ENCODE peak calls at places on chromosomes 12 and 14, in eight cellular contexts. M, T, O, J, Z, G, W and R are unnamed samples.

GRCh38 chr12:104499668-104500328 is 43.0 kb downstream of the CHST11 start:
- DNase-seq in W (no peak), O (no peak), M (no peak), T (no peak), Z (no peak), J (no peak), G (no peak), R (no peak)

GRCh38 chr12:47080725-47081502 is 1.2 kb upstream of the AMIGO2 start:
- DNase-seq in M (no peak), W (peak), G (peak), T (peak), Z (peak), J (peak), O (no peak), R (peak)

GRCh38 chr12:24066865-24067264 is 117.4 kb upstream of the SOX5 start:
- DNase-seq in T (no peak), W (no peak), Z (peak), G (no peak), O (no peak), J (no peak), M (no peak), R (no peak)

GRCh38 chr14:104870368-104871144 is 5.5 kb downstream of the CEP170B start:
- DNase-seq in M (no peak), T (peak), J (peak), O (no peak), Z (no peak), W (no peak), G (no peak), R (peak)

GRCh38 chr12:55797550-55797949 is 20.0 kb downstream of the SARNP start:
- DNase-seq in T (no peak), O (no peak), W (no peak), J (no peak), G (no peak), Z (no peak), M (no peak), R (no peak)

GRCh38 chr14:58626441-58626840 is 11.3 kb upstream of the DACT1 start:
- DNase-seq in T (no peak), J (no peak), G (no peak), W (no peak), M (peak), O (no peak), Z (no peak), R (no peak)

GRCh38 chr12:20426191-20426590 is 57.9 kb downstream of the PDE3A start:
- DNase-seq in J (no peak), T (no peak), Z (no peak), G (no peak), W (no peak), O (no peak), M (no peak), R (no peak)

GRCh38 chr14:67541448-67542387 is 8.6 kb downstream of the PLEKHH1 start:
- DNase-seq in W (no peak), G (no peak), J (no peak), T (no peak), M (no peak), Z (no peak), O (no peak), R (peak)

GRCh38 chr14:100147181-100147631 is 12.2 kb downstream of the DEGS2 start:
- DNase-seq in G (no peak), M (no peak), O (no peak), T (peak), J (no peak), Z (no peak), W (peak), R (no peak)

GRCh38 chr12:81077329-81077685 is 572 bp upstream of the ACSS3 start:
- DNase-seq in G (no peak), W (no peak), Z (no peak), T (no peak), M (no peak), O (no peak), J (peak), R (peak)

GRCh38 chr14:22602853-22603252 is 4.8 kb downstream of the ABHD4 start:
- DNase-seq in Z (no peak), J (no peak), W (no peak), O (no peak), M (no peak), G (no peak), T (no peak), R (no peak)

GRCh38 chr12:98253641-98254040 is 261.7 kb upstream of the TMPO start:
- DNase-seq in W (no peak), G (no peak), M (no peak), O (no peak), Z (no peak), J (no peak), T (no peak), R (no peak)

GRCh38 chr12:19150273-19150895 is 20.9 kb downstream of the PLEKHA5 start:
- DNase-seq in Z (no peak), W (no peak), J (no peak), G (no peak), M (peak), O (no peak), T (no peak), R (no peak)

GRCh38 chr14:36171607-36172006 is 4.9 kb downstream of the PTCSC3 start:
- DNase-seq in M (no peak), W (no peak), J (no peak), G (no peak), O (no peak), T (no peak), Z (no peak), R (no peak)

GRCh38 chr14:67744057-67744456 is 42.4 kb downstream of the RDH12 start:
- DNase-seq in M (no peak), G (no peak), W (no peak), O (no peak), J (no peak), T (no peak), Z (no peak), R (no peak)

GRCh38 chr12:13049816-13050215 is 5.6 kb downstream of the FAM234B start:
- DNase-seq in M (no peak), Z (no peak), W (no peak), T (no peak), O (no peak), J (no peak), G (no peak), R (peak)

GRCh38 chr12:51947597-51947996 is 3.9 kb upstream of the ACVR1B start:
- DNase-seq in J (no peak), T (no peak), O (no peak), G (no peak), W (no peak), M (no peak), Z (no peak), R (no peak)

GRCh38 chr14:47917344-47917954 is 242.0 kb upstream of the MDGA2 start:
- DNase-seq in T (no peak), G (no peak), M (no peak), Z (peak), O (no peak), J (no peak), W (no peak), R (peak)

GRCh38 chr12:130194154-130194553 is 31.9 kb downstream of the FZD10 start:
- DNase-seq in M (no peak), O (no peak), T (no peak), W (no peak), J (no peak), G (no peak), Z (no peak), R (no peak)

GRCh38 chr14:96363751-96364336 is 518 bp downstream of the GSKIP start:
- DNase-seq in O (no peak), T (peak), Z (peak), G (no peak), J (peak), M (peak), W (peak), R (peak)

GRCh38 chr14:73374218-73374617 is 84.1 kb downstream of the NUMB start:
- DNase-seq in J (no peak), Z (no peak), M (no peak), O (no peak), W (no peak), T (no peak), G (no peak), R (no peak)

GRCh38 chr14:31880935-31881334 is 196.2 kb upstream of the ARHGAP5 start:
- DNase-seq in O (no peak), M (peak), Z (peak), T (no peak), W (no peak), G (no peak), J (peak), R (no peak)

GRCh38 chr12:100717733-100718067 is 76.9 kb upstream of the ANO4 start:
- DNase-seq in T (no peak), G (no peak), Z (no peak), W (no peak), M (no peak), J (peak), O (no peak), R (no peak)

GRCh38 chr12:31234053-31234835 is 91.7 kb downstream of the SINHCAF start:
- DNase-seq in O (no peak), G (no peak), M (no peak), T (no peak), Z (no peak), J (no peak), W (no peak), R (no peak)

GRCh38 chr12:90978117-90978770 is 23.3 kb upstream of the CCER1 start:
- DNase-seq in O (no peak), G (no peak), Z (no peak), T (no peak), W (peak), J (no peak), M (peak), R (no peak)

GRCh38 chr12:46677749-46678148 is 148.0 kb downstream of the SLC38A4 start:
- DNase-seq in J (peak), G (no peak), M (no peak), W (no peak), O (no peak), Z (no peak), T (no peak), R (no peak)

GRCh38 chr12:15216036-15216889 is 5.0 kb downstream of the RERG start:
- DNase-seq in T (no peak), M (no peak), O (no peak), G (no peak), Z (no peak), J (no peak), W (no peak), R (no peak)

GRCh38 chr12:58117201-58117600 is 175.8 kb downstream of the ATP23 start:
- DNase-seq in J (no peak), M (no peak), T (no peak), G (no peak), O (no peak), W (no peak), Z (no peak), R (no peak)

GRCh38 chr14:51094282-51094821 is 553 bp downstream of the TRIM9 start:
- DNase-seq in G (peak), Z (no peak), T (peak), J (peak), O (no peak), M (no peak), W (no peak), R (peak)

GRCh38 chr12:203462-204260 is 10.3 kb downstream of the SLC6A12 start:
- DNase-seq in J (no peak), Z (no peak), T (no peak), M (no peak), G (no peak), W (no peak), O (no peak), R (peak)

GRCh38 chr12:11705010-11705409 is 55.5 kb downstream of the ETV6 start:
- DNase-seq in M (peak), O (no peak), G (no peak), Z (peak), T (no peak), J (no peak), W (no peak), R (no peak)

GRCh38 chr14:106021832-106022231 is 495.4 kb downstream of the TMEM121 start:
- DNase-seq in O (no peak), T (no peak), Z (no peak), J (no peak), M (no peak), W (no peak), G (no peak), R (no peak)

GRCh38 chr12:49357099-49357678 is 10.1 kb upstream of the SPATS2 start:
- DNase-seq in J (no peak), M (no peak), Z (no peak), O (no peak), T (no peak), G (no peak), W (peak), R (no peak)

GRCh38 chr14:76761849-76762616 is 765 bp downstream of the VASH1 start:
- DNase-seq in J (no peak), O (no peak), W (no peak), T (no peak), G (peak), M (no peak), Z (no peak), R (no peak)

GRCh38 chr14:52790011-52790755 is 1.2 kb downstream of the GNPNAT1 start:
- DNase-seq in W (peak), M (no peak), O (no peak), J (no peak), Z (no peak), G (no peak), T (no peak), R (no peak)

GRCh38 chr12:120496353-120497340 is 734 bp downstream of the DYNLL1 start:
- DNase-seq in Z (no peak), O (peak), T (peak), M (no peak), G (no peak), J (peak), W (peak), R (peak)

GRCh38 chr14:92382677-92383076 is 59.7 kb downstream of the SLC24A4 start:
- DNase-seq in O (no peak), Z (no peak), G (no peak), M (no peak), T (no peak), W (no peak), J (no peak), R (no peak)